ENCODE peak calls at places on chromosomes 12 and 14, in eight cellular contexts. One of them, this sample, is unnamed.

GRCh38 chr12:27531916-27532315 is 7.9 kb downstream of the PPFIBP1 start:
- DNase-seq in NCI-H1092 treated with DMSO at 0.1 percent for 48 hours: no peak
- DNase-seq in activated T-cell treated with anti-CD3 and anti-CD28 coated beads, Interleukin-2, amount 50 U/mL, for 24 hours: no peak
- DNase-seq in substantia nigra: no peak
- DNase-seq in NCI-H187: no peak
- DNase-seq in sciatic nerve: no peak
- DNase-seq in CD4-positive, alpha-beta T cell: no peak
- DNase-seq in Daoy: no peak
- DNase-seq in this sample: no peak

GRCh38 chr12:54701940-54702592 is 53.9 kb upstream of the DCD start:
- DNase-seq in NCI-H1092 treated with DMSO at 0.1 percent for 48 hours: peak
- DNase-seq in activated T-cell treated with anti-CD3 and anti-CD28 coated beads, Interleukin-2, amount 50 U/mL, for 24 hours: no peak
- DNase-seq in substantia nigra: no peak
- DNase-seq in NCI-H187: peak
- DNase-seq in sciatic nerve: no peak
- DNase-seq in CD4-positive, alpha-beta T cell: no peak
- DNase-seq in Daoy: peak
- DNase-seq in this sample: no peak

GRCh38 chr14:67343601-67344230 is 15.9 kb downstream of the ATP6V1D start:
- DNase-seq in NCI-H1092 treated with DMSO at 0.1 percent for 48 hours: no peak
- DNase-seq in activated T-cell treated with anti-CD3 and anti-CD28 coated beads, Interleukin-2, amount 50 U/mL, for 24 hours: no peak
- DNase-seq in substantia nigra: no peak
- DNase-seq in NCI-H187: no peak
- DNase-seq in sciatic nerve: no peak
- DNase-seq in CD4-positive, alpha-beta T cell: no peak
- DNase-seq in Daoy: no peak
- DNase-seq in this sample: no peak

GRCh38 chr14:54440454-54440853 is 720 bp downstream of the CNIH1 start:
- DNase-seq in NCI-H1092 treated with DMSO at 0.1 percent for 48 hours: no peak
- DNase-seq in activated T-cell treated with anti-CD3 and anti-CD28 coated beads, Interleukin-2, amount 50 U/mL, for 24 hours: no peak
- DNase-seq in substantia nigra: no peak
- DNase-seq in NCI-H187: no peak
- DNase-seq in sciatic nerve: no peak
- DNase-seq in CD4-positive, alpha-beta T cell: no peak
- DNase-seq in Daoy: no peak
- DNase-seq in this sample: no peak

GRCh38 chr12:82688619-82689018 is 1.9 kb downstream of the TMTC2 start:
- DNase-seq in NCI-H1092 treated with DMSO at 0.1 percent for 48 hours: no peak
- DNase-seq in activated T-cell treated with anti-CD3 and anti-CD28 coated beads, Interleukin-2, amount 50 U/mL, for 24 hours: no peak
- DNase-seq in substantia nigra: no peak
- DNase-seq in NCI-H187: peak
- DNase-seq in sciatic nerve: no peak
- DNase-seq in CD4-positive, alpha-beta T cell: no peak
- DNase-seq in Daoy: no peak
- DNase-seq in this sample: no peak

GRCh38 chr14:53855574-53855973 is 101.1 kb downstream of the BMP4 start:
- DNase-seq in NCI-H1092 treated with DMSO at 0.1 percent for 48 hours: no peak
- DNase-seq in activated T-cell treated with anti-CD3 and anti-CD28 coated beads, Interleukin-2, amount 50 U/mL, for 24 hours: no peak
- DNase-seq in substantia nigra: no peak
- DNase-seq in NCI-H187: no peak
- DNase-seq in sciatic nerve: no peak
- DNase-seq in CD4-positive, alpha-beta T cell: no peak
- DNase-seq in Daoy: no peak
- DNase-seq in this sample: no peak

GRCh38 chr14:77615231-77616132 is 955 bp downstream of the SPTLC2 start:
- DNase-seq in NCI-H1092 treated with DMSO at 0.1 percent for 48 hours: peak
- DNase-seq in activated T-cell treated with anti-CD3 and anti-CD28 coated beads, Interleukin-2, amount 50 U/mL, for 24 hours: peak
- DNase-seq in substantia nigra: peak
- DNase-seq in NCI-H187: no peak
- DNase-seq in sciatic nerve: no peak
- DNase-seq in CD4-positive, alpha-beta T cell: no peak
- DNase-seq in Daoy: peak
- DNase-seq in this sample: no peak

GRCh38 chr12:92107621-92108131 is 38.0 kb downstream of the BTG1 start:
- DNase-seq in NCI-H1092 treated with DMSO at 0.1 percent for 48 hours: peak
- DNase-seq in activated T-cell treated with anti-CD3 and anti-CD28 coated beads, Interleukin-2, amount 50 U/mL, for 24 hours: no peak
- DNase-seq in substantia nigra: no peak
- DNase-seq in NCI-H187: no peak
- DNase-seq in sciatic nerve: no peak
- DNase-seq in CD4-positive, alpha-beta T cell: no peak
- DNase-seq in Daoy: no peak
- DNase-seq in this sample: no peak

GRCh38 chr12:2183556-2184541 is 131.1 kb downstream of the CACNA1C start:
- DNase-seq in NCI-H1092 treated with DMSO at 0.1 percent for 48 hours: no peak
- DNase-seq in activated T-cell treated with anti-CD3 and anti-CD28 coated beads, Interleukin-2, amount 50 U/mL, for 24 hours: no peak
- DNase-seq in substantia nigra: no peak
- DNase-seq in NCI-H187: no peak
- DNase-seq in sciatic nerve: no peak
- DNase-seq in CD4-positive, alpha-beta T cell: no peak
- DNase-seq in Daoy: no peak
- DNase-seq in this sample: peak

GRCh38 chr14:99644723-99645544 is at the start of gene HHIPL1:
- DNase-seq in NCI-H1092 treated with DMSO at 0.1 percent for 48 hours: no peak
- DNase-seq in activated T-cell treated with anti-CD3 and anti-CD28 coated beads, Interleukin-2, amount 50 U/mL, for 24 hours: no peak
- DNase-seq in substantia nigra: no peak
- DNase-seq in NCI-H187: no peak
- DNase-seq in sciatic nerve: no peak
- DNase-seq in CD4-positive, alpha-beta T cell: no peak
- DNase-seq in Daoy: peak
- DNase-seq in this sample: no peak

GRCh38 chr12:87120440-87120839 is 864.2 kb upstream of the MGAT4C start:
- DNase-seq in NCI-H1092 treated with DMSO at 0.1 percent for 48 hours: no peak
- DNase-seq in activated T-cell treated with anti-CD3 and anti-CD28 coated beads, Interleukin-2, amount 50 U/mL, for 24 hours: no peak
- DNase-seq in substantia nigra: no peak
- DNase-seq in NCI-H187: no peak
- DNase-seq in sciatic nerve: no peak
- DNase-seq in CD4-positive, alpha-beta T cell: no peak
- DNase-seq in Daoy: no peak
- DNase-seq in this sample: no peak

This sample was measured in posterior cingulate gyrus.